ENCODE peak calls at places on chromosome 20, in seven cellular contexts. V is left ventricle myocardium inferior, Y is HCT116, G is upper lobe of right lung, U is kidney epithelial cell, W is mucosa of descending colon, O is adrenal gland. T is an unnamed sample.

GRCh38 chr20:5135363-5136012 is 8.7 kb downstream of the CDS2 start:
- DNase-seq in G (no peak), V (no peak), O (peak), U (no peak), W (no peak), Y (no peak), T (no peak)

GRCh38 chr20:59568509-59569024 is 35.8 kb upstream of the PHACTR3 start:
- DNase-seq in U (no peak), W (no peak), O (no peak), V (no peak), Y (no peak), G (no peak), T (no peak)

GRCh38 chr20:63686492-63687321 is 9.7 kb upstream of the TNFRSF6B start:
- DNase-seq in W (peak), Y (peak), G (peak), V (peak), U (peak), O (no peak), T (peak)

GRCh38 chr20:52105045-52105572 is 86.5 kb downstream of the ZFP64 start:
- DNase-seq in W (no peak), U (no peak), Y (no peak), G (peak), O (peak), V (no peak), T (no peak)

GRCh38 chr20:14937846-14938245 is 600.4 kb upstream of the FLRT3 start:
- DNase-seq in W (no peak), G (no peak), O (no peak), U (no peak), V (no peak), Y (no peak), T (no peak)

GRCh38 chr20:9500121-9500911 is 14.1 kb upstream of the LAMP5 start:
- DNase-seq in V (no peak), U (no peak), W (no peak), G (no peak), Y (no peak), O (no peak), T (no peak)

GRCh38 chr20:25250508-25250907 is 2.6 kb downstream of the PYGB start:
- DNase-seq in G (no peak), Y (no peak), O (no peak), W (no peak), V (no peak), U (no peak), T (no peak)

GRCh38 chr20:50397058-50397457 is 113.1 kb upstream of the PTPN1 start:
- DNase-seq in W (no peak), U (no peak), G (no peak), O (no peak), Y (no peak), V (no peak), T (no peak)

GRCh38 chr20:3407426-3408250 is at the start of gene DNAAF9:
- DNase-seq in W (peak), V (peak), G (peak), O (peak), Y (peak), U (peak), T (no peak)

GRCh38 chr20:3410464-3410863 is 3.0 kb upstream of the DNAAF9 start:
- DNase-seq in Y (no peak), V (no peak), U (no peak), W (no peak), G (no peak), O (no peak), T (no peak)

GRCh38 chr20:3409417-3409816 is 1.9 kb upstream of the DNAAF9 start:
- DNase-seq in U (no peak), O (no peak), W (no peak), V (no peak), G (no peak), Y (no peak), T (no peak)

GRCh38 chr20:3406481-3407425 is 716 bp downstream of the DNAAF9 start:
- DNase-seq in O (peak), U (no peak), V (no peak), Y (no peak), G (peak), W (no peak), T (no peak)

DNA sequence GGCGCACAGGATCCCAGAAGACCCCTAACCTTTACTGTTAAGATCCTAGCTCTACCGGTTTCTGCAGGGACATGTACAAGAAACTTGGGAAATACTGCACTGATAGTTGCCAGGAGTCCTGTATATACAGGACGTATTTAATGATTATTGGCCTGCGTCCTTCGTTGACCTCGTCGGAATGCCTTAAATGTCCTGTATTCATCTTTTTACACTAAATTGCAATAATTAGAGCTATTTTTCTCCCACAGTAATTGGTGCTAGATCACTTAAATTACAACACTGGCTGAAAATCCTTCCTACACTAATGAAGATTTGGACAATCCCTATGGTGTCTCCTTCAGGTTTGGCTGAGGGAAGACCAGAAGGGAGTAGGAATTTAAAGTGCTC is 775 bp upstream of the DNAAF9 start:
- DNase-seq in U (no peak), G (no peak), Y (no peak), O (no peak), V (no peak), W (no peak), T (no peak)
- H3K4me3 ChIP-seq in U (peak), G (peak), Y (peak), O (peak), V (peak), W (peak), T (peak)

GRCh38 chr20:61686081-61686936 is 379.4 kb downstream of the TAF4 start:
- DNase-seq in U (no peak), G (no peak), Y (no peak), V (no peak), W (no peak), O (no peak), T (no peak)
- TF ChIP-seq CTCF in U (no peak), G (no peak), Y (no peak), V (no peak), W (no peak), O (no peak), T (no peak)

DNA sequence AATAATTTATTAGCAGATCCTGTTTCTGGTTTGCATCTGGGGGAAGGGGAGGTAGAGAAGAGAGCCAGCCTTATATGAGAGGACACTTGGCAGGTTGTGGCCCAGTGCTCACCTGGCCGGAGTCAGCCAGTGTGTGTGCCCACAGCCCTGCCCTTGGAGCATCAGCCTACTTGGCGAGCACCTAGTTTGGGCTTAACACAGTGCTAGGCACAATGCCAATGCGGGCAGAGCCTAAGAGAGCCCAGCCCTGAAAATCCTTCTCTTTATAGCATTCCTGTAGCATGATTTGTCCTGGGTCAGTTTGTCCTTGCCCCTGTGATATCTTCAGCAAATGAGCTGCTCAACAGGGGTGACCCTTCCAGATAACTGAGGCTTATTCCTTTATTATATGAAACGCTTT is 73.0 kb downstream of the SLX4IP start:
- DNase-seq in O (peak), V (no peak), Y (peak), W (no peak), G (no peak), U (no peak), T (no peak)
- H3K4me3 ChIP-seq in O (no peak), V (no peak), Y (no peak), W (no peak), G (no peak), U (no peak), T (no peak)

GRCh38 chr20:35947489-35947888 is 6.8 kb downstream of the SCAND1 start:
- DNase-seq in O (no peak), V (no peak), U (no peak), G (no peak), Y (peak), W (no peak), T (no peak)
- TF ChIP-seq CTCF in O (no peak), V (peak), U (peak), G (no peak), Y (peak), W (no peak), T (peak)

T was measured in retinal pigment epithelial cell.